ENCODE peak calls at places on chromosome 2, in nine cellular contexts. One of them, this sample, is unnamed.

GRCh38 chr2:237865623-237866041 is 6.2 kb downstream of the RAMP1 start:
- DNase-seq in T-helper 9 cell: no peak
- DNase-seq in cerebellar cortex: no peak
- DNase-seq in GM03348: no peak
- DNase-seq in activated CD8-positive, alpha-beta memory T cell treated with anti-CD3 and anti-CD28 coated beads for 48 hours: no peak
- DNase-seq in HFFc6: no peak
- DNase-seq in amniotic epithelial cell: no peak
- DNase-seq in GOT3: no peak
- DNase-seq in Calu3: no peak
- DNase-seq in this sample: no peak

GRCh38 chr2:181131584-181131983 is 151.2 kb downstream of the UBE2E3 start:
- DNase-seq in T-helper 9 cell: no peak
- DNase-seq in cerebellar cortex: no peak
- DNase-seq in GM03348: no peak
- DNase-seq in activated CD8-positive, alpha-beta memory T cell treated with anti-CD3 and anti-CD28 coated beads for 48 hours: no peak
- DNase-seq in HFFc6: no peak
- DNase-seq in amniotic epithelial cell: no peak
- DNase-seq in GOT3: no peak
- DNase-seq in Calu3: no peak
- DNase-seq in this sample: no peak

GRCh38 chr2:207683879-207684627 is 27.4 kb upstream of the CCNYL1 start:
- DNase-seq in T-helper 9 cell: no peak
- DNase-seq in cerebellar cortex: no peak
- DNase-seq in GM03348: peak
- DNase-seq in activated CD8-positive, alpha-beta memory T cell treated with anti-CD3 and anti-CD28 coated beads for 48 hours: no peak
- DNase-seq in HFFc6: peak
- DNase-seq in amniotic epithelial cell: peak
- DNase-seq in GOT3: no peak
- DNase-seq in Calu3: peak
- DNase-seq in this sample: no peak

GRCh38 chr2:45771251-45771650 is 119.8 kb downstream of the PRKCE start:
- DNase-seq in T-helper 9 cell: no peak
- DNase-seq in cerebellar cortex: peak
- DNase-seq in GM03348: peak
- DNase-seq in activated CD8-positive, alpha-beta memory T cell treated with anti-CD3 and anti-CD28 coated beads for 48 hours: no peak
- DNase-seq in HFFc6: no peak
- DNase-seq in amniotic epithelial cell: no peak
- DNase-seq in GOT3: no peak
- DNase-seq in Calu3: no peak
- DNase-seq in this sample: no peak

GRCh38 chr2:222751821-222752719 is 80.6 kb downstream of the MOGAT1 start:
- DNase-seq in T-helper 9 cell: no peak
- DNase-seq in cerebellar cortex: no peak
- DNase-seq in GM03348: no peak
- DNase-seq in activated CD8-positive, alpha-beta memory T cell treated with anti-CD3 and anti-CD28 coated beads for 48 hours: no peak
- DNase-seq in HFFc6: no peak
- DNase-seq in amniotic epithelial cell: no peak
- DNase-seq in GOT3: no peak
- DNase-seq in Calu3: no peak
- DNase-seq in this sample: peak

GRCh38 chr2:49903471-49903870 is 749.2 kb upstream of the FSHR start:
- DNase-seq in T-helper 9 cell: no peak
- DNase-seq in cerebellar cortex: no peak
- DNase-seq in GM03348: no peak
- DNase-seq in activated CD8-positive, alpha-beta memory T cell treated with anti-CD3 and anti-CD28 coated beads for 48 hours: no peak
- DNase-seq in HFFc6: no peak
- DNase-seq in amniotic epithelial cell: no peak
- DNase-seq in GOT3: no peak
- DNase-seq in Calu3: no peak
- DNase-seq in this sample: no peak

GRCh38 chr2:108542071-108542470 is 7.8 kb downstream of the LIMS1 start:
- DNase-seq in T-helper 9 cell: no peak
- DNase-seq in cerebellar cortex: no peak
- DNase-seq in GM03348: peak
- DNase-seq in activated CD8-positive, alpha-beta memory T cell treated with anti-CD3 and anti-CD28 coated beads for 48 hours: no peak
- DNase-seq in HFFc6: peak
- DNase-seq in amniotic epithelial cell: no peak
- DNase-seq in GOT3: no peak
- DNase-seq in Calu3: no peak
- DNase-seq in this sample: no peak

GRCh38 chr2:120809576-120810440 is 74.1 kb downstream of the GLI2 start:
- DNase-seq in T-helper 9 cell: no peak
- DNase-seq in cerebellar cortex: no peak
- DNase-seq in GM03348: no peak
- DNase-seq in activated CD8-positive, alpha-beta memory T cell treated with anti-CD3 and anti-CD28 coated beads for 48 hours: no peak
- DNase-seq in HFFc6: no peak
- DNase-seq in amniotic epithelial cell: no peak
- DNase-seq in GOT3: no peak
- DNase-seq in Calu3: no peak
- DNase-seq in this sample: no peak

GRCh38 chr2:64404743-64405142 is 49.2 kb upstream of the LGALSL start:
- DNase-seq in T-helper 9 cell: no peak
- DNase-seq in cerebellar cortex: no peak
- DNase-seq in GM03348: no peak
- DNase-seq in activated CD8-positive, alpha-beta memory T cell treated with anti-CD3 and anti-CD28 coated beads for 48 hours: no peak
- DNase-seq in HFFc6: no peak
- DNase-seq in amniotic epithelial cell: no peak
- DNase-seq in GOT3: no peak
- DNase-seq in Calu3: peak
- DNase-seq in this sample: no peak

GRCh38 chr2:207200136-207200535 is 34.4 kb upstream of the KLF7 start:
- DNase-seq in T-helper 9 cell: no peak
- DNase-seq in cerebellar cortex: no peak
- DNase-seq in GM03348: no peak
- DNase-seq in activated CD8-positive, alpha-beta memory T cell treated with anti-CD3 and anti-CD28 coated beads for 48 hours: no peak
- DNase-seq in HFFc6: no peak
- DNase-seq in amniotic epithelial cell: no peak
- DNase-seq in GOT3: no peak
- DNase-seq in Calu3: no peak
- DNase-seq in this sample: no peak

GRCh38 chr2:237315170-237315880 is 98.6 kb downstream of the COL6A3 start:
- DNase-seq in T-helper 9 cell: no peak
- DNase-seq in cerebellar cortex: peak
- DNase-seq in GM03348: peak
- DNase-seq in activated CD8-positive, alpha-beta memory T cell treated with anti-CD3 and anti-CD28 coated beads for 48 hours: no peak
- DNase-seq in HFFc6: peak
- DNase-seq in amniotic epithelial cell: peak
- DNase-seq in GOT3: no peak
- DNase-seq in Calu3: peak
- DNase-seq in this sample: no peak

GRCh38 chr2:196170202-196170680 is 1.1 kb downstream of the STK17B start:
- DNase-seq in T-helper 9 cell: no peak
- DNase-seq in cerebellar cortex: no peak
- DNase-seq in GM03348: peak
- DNase-seq in activated CD8-positive, alpha-beta memory T cell treated with anti-CD3 and anti-CD28 coated beads for 48 hours: no peak
- DNase-seq in HFFc6: no peak
- DNase-seq in amniotic epithelial cell: peak
- DNase-seq in GOT3: no peak
- DNase-seq in Calu3: peak
- DNase-seq in this sample: peak

GRCh38 chr2:169513094-169513493 is 3.6 kb downstream of the KLHL41 start:
- DNase-seq in T-helper 9 cell: no peak
- DNase-seq in cerebellar cortex: no peak
- DNase-seq in GM03348: no peak
- DNase-seq in activated CD8-positive, alpha-beta memory T cell treated with anti-CD3 and anti-CD28 coated beads for 48 hours: no peak
- DNase-seq in HFFc6: no peak
- DNase-seq in amniotic epithelial cell: no peak
- DNase-seq in GOT3: no peak
- DNase-seq in Calu3: no peak
- DNase-seq in this sample: no peak

GRCh38 chr2:182447843-182448242 is 21.0 kb upstream of the PDE1A start:
- DNase-seq in T-helper 9 cell: no peak
- DNase-seq in cerebellar cortex: no peak
- DNase-seq in GM03348: peak
- DNase-seq in activated CD8-positive, alpha-beta memory T cell treated with anti-CD3 and anti-CD28 coated beads for 48 hours: no peak
- DNase-seq in HFFc6: peak
- DNase-seq in amniotic epithelial cell: peak
- DNase-seq in GOT3: no peak
- DNase-seq in Calu3: no peak
- DNase-seq in this sample: no peak

GRCh38 chr2:177243476-177243875 is 21.1 kb downstream of the NFE2L2 start:
- DNase-seq in T-helper 9 cell: no peak
- DNase-seq in cerebellar cortex: no peak
- DNase-seq in GM03348: no peak
- DNase-seq in activated CD8-positive, alpha-beta memory T cell treated with anti-CD3 and anti-CD28 coated beads for 48 hours: no peak
- DNase-seq in HFFc6: no peak
- DNase-seq in amniotic epithelial cell: no peak
- DNase-seq in GOT3: no peak
- DNase-seq in Calu3: no peak
- DNase-seq in this sample: no peak

GRCh38 chr2:30688956-30689401 is 118.3 kb downstream of the CAPN13 start:
- DNase-seq in T-helper 9 cell: no peak
- DNase-seq in cerebellar cortex: peak
- DNase-seq in GM03348: no peak
- DNase-seq in activated CD8-positive, alpha-beta memory T cell treated with anti-CD3 and anti-CD28 coated beads for 48 hours: no peak
- DNase-seq in HFFc6: no peak
- DNase-seq in amniotic epithelial cell: no peak
- DNase-seq in GOT3: no peak
- DNase-seq in Calu3: no peak
- DNase-seq in this sample: no peak

GRCh38 chr2:113173563-113174368 is at the start of gene PSD4:
- DNase-seq in T-helper 9 cell: peak
- DNase-seq in cerebellar cortex: no peak
- DNase-seq in GM03348: no peak
- DNase-seq in activated CD8-positive, alpha-beta memory T cell treated with anti-CD3 and anti-CD28 coated beads for 48 hours: peak
- DNase-seq in HFFc6: no peak
- DNase-seq in amniotic epithelial cell: peak
- DNase-seq in GOT3: no peak
- DNase-seq in Calu3: no peak
- DNase-seq in this sample: peak

GRCh38 chr2:14628906-14629305 is 3.6 kb upstream of the LRATD1 start:
- DNase-seq in T-helper 9 cell: no peak
- DNase-seq in cerebellar cortex: no peak
- DNase-seq in GM03348: no peak
- DNase-seq in activated CD8-positive, alpha-beta memory T cell treated with anti-CD3 and anti-CD28 coated beads for 48 hours: no peak
- DNase-seq in HFFc6: peak
- DNase-seq in amniotic epithelial cell: no peak
- DNase-seq in GOT3: no peak
- DNase-seq in Calu3: peak
- DNase-seq in this sample: no peak

GRCh38 chr2:240946654-240947053 is 40.5 kb downstream of the CROCC2 start:
- DNase-seq in T-helper 9 cell: no peak
- DNase-seq in cerebellar cortex: no peak
- DNase-seq in GM03348: no peak
- DNase-seq in activated CD8-positive, alpha-beta memory T cell treated with anti-CD3 and anti-CD28 coated beads for 48 hours: no peak
- DNase-seq in HFFc6: peak
- DNase-seq in amniotic epithelial cell: no peak
- DNase-seq in GOT3: no peak
- DNase-seq in Calu3: no peak
- DNase-seq in this sample: no peak